ENCODE peak calls at places on chromosome 1, in four cellular contexts. A is SK-N-SH, M is HCT116, R is HepG2. L is an unnamed sample.

GRCh38 chr1:17952506-17952905 is 155.1 kb upstream of the IGSF21 start:
- DNase-seq in R (no peak), A (no peak), M (no peak), L (no peak)

GRCh38 chr1:68608289-68608688 is 111.4 kb upstream of the DEPDC1 start:
- DNase-seq in M (no peak), R (no peak), A (no peak), L (no peak)

GRCh38 chr1:54156986-54157385 is 4.2 kb upstream of the CDCP2 start:
- DNase-seq in M (no peak), R (no peak), A (no peak), L (no peak)

GRCh38 chr1:213122514-213122929 is 71.5 kb downstream of the RPS6KC1 start:
- DNase-seq in R (peak; percentile 48), M (peak; percentile 55), A (peak; percentile 5), L (peak; percentile 33)

GRCh38 chr1:22889213-22889827 is 83.3 kb downstream of the LACTBL1 start:
- DNase-seq in R (peak; percentile 34), A (peak; percentile 75), M (peak; percentile 28), L (peak; percentile 54)

GRCh38 chr1:222095606-222096475 is 354.0 kb upstream of the DUSP10 start:
- DNase-seq in R (peak; percentile 7), A (peak; percentile 47), M (peak; percentile 31), L (peak; percentile 64)

GRCh38 chr1:59845091-59845490 is 30.3 kb downstream of the HOOK1 start:
- DNase-seq in R (no peak), M (no peak), A (no peak), L (no peak)

GRCh38 chr1:177346960-177347359 is 176.2 kb downstream of the BRINP2 start:
- DNase-seq in A (no peak), M (no peak), R (peak; percentile 9), L (no peak)

GRCh38 chr1:190178827-190179226 is 298.8 kb downstream of the BRINP3 start:
- DNase-seq in R (no peak), A (no peak), M (no peak), L (no peak)

GRCh38 chr1:109185990-109186703 is 27.6 kb upstream of the SARS1 start:
- DNase-seq in M (no peak), A (no peak), R (no peak), L (peak; percentile 71)

GRCh38 chr1:41122851-41123518 is 101.5 kb upstream of the SLFNL1 start:
- DNase-seq in M (peak; percentile 61), A (peak; percentile 20), R (peak; percentile 86), L (peak; percentile 44)

GRCh38 chr1:171868217-171868616 is 26.9 kb downstream of the DNM3 start:
- DNase-seq in M (no peak), R (no peak), A (no peak), L (no peak)

GRCh38 chr1:116785006-116785405 is 30.8 kb downstream of the CD2 start:
- DNase-seq in A (no peak), M (no peak), R (no peak), L (no peak)

GRCh38 chr1:8311068-8311718 is 6.7 kb upstream of the SLC45A1 start:
- DNase-seq in R (no peak), A (no peak), M (no peak), L (no peak)

GRCh38 chr1:115837386-115837761 is 3.6 kb downstream of the NHLH2 start:
- DNase-seq in R (no peak), M (no peak), A (no peak), L (no peak)

GRCh38 chr1:18618546-18619466 is 11.8 kb upstream of the PAX7 start:
- DNase-seq in M (peak; percentile 38), R (peak; percentile 10), A (no peak), L (no peak)

GRCh38 chr1:172663726-172664125 is 4.8 kb downstream of the FASLG start:
- DNase-seq in M (no peak), R (no peak), A (no peak), L (peak; percentile 28)

GRCh38 chr1:48235652-48236051 is 13.1 kb downstream of the SLC5A9 start:
- DNase-seq in A (no peak), R (no peak), M (no peak), L (no peak)

GRCh38 chr1:232844791-232845190 is 39.6 kb downstream of the MAP10 start:
- DNase-seq in M (no peak), A (no peak), R (no peak), L (no peak)

GRCh38 chr1:203046984-203047630 is 20.8 kb downstream of the PPFIA4 start:
- DNase-seq in A (no peak), M (no peak), R (no peak), L (peak; percentile 23)

GRCh38 chr1:205582471-205583291 is 49.1 kb downstream of the ELK4 start:
- DNase-seq in M (no peak), R (no peak), A (peak; percentile 78), L (no peak)

GRCh38 chr1:71780681-71781080 is 501.7 kb downstream of the NEGR1 start:
- DNase-seq in M (no peak), A (no peak), R (no peak), L (no peak)

GRCh38 chr1:210446479-210446878 is 117.8 kb downstream of the HHAT start:
- DNase-seq in R (no peak), M (no peak), A (no peak), L (no peak)

GRCh38 chr1:155976062-155976912 is 2.1 kb downstream of the ARHGEF2 start:
- DNase-seq in R (no peak), M (no peak), A (peak; percentile 61), L (peak; percentile 85)

GRCh38 chr1:7085521-7085920 is 300.3 kb downstream of the CAMTA1 start:
- DNase-seq in A (no peak), R (no peak), M (no peak), L (no peak)

GRCh38 chr1:37817481-37817880 is 9.5 kb upstream of the YRDC start:
- DNase-seq in A (no peak), R (no peak), M (no peak), L (peak; percentile 15)

GRCh38 chr1:163692266-163692665 is 370.5 kb downstream of the NUF2 start:
- DNase-seq in A (no peak), M (no peak), R (no peak), L (no peak)

GRCh38 chr1:116572771-116573170 is 1.9 kb upstream of the CD58 start:
- DNase-seq in R (no peak), M (no peak), A (no peak), L (no peak)

GRCh38 chr1:226722240-226722900 is 16.7 kb downstream of the ITPKB start:
- DNase-seq in M (no peak), R (no peak), A (no peak), L (no peak)

GRCh38 chr1:54220004-54220811 is 20.2 kb downstream of the MRPL37 start:
- DNase-seq in M (no peak), A (no peak), R (peak; percentile 13), L (no peak)

GRCh38 chr1:22796642-22797041 is 86.0 kb downstream of the EPHB2 start:
- DNase-seq in R (no peak), A (no peak), M (no peak), L (no peak)

GRCh38 chr1:145720556-145720877 is 1.2 kb downstream of the CD160 start:
- DNase-seq in A (no peak), M (peak; percentile 32), R (no peak), L (no peak)

GRCh38 chr1:204624631-204625216 is 60.8 kb downstream of the LRRN2 start:
- DNase-seq in R (no peak), A (peak; percentile 44), M (no peak), L (peak; percentile 47)

GRCh38 chr1:178093150-178093957 is 550 bp upstream of the RASAL2 start:
- DNase-seq in R (peak; percentile 90), M (peak; percentile 90), A (peak; percentile 94), L (peak; percentile 96)

GRCh38 chr1:217090073-217090911 is 367.1 kb upstream of the ESRRG start:
- DNase-seq in R (no peak), A (peak; percentile 51), M (no peak), L (no peak)

GRCh38 chr1:33220701-33221384 is 35.4 kb upstream of the ZNF362 start:
- DNase-seq in M (peak; percentile 28), R (no peak), A (no peak), L (no peak)

GRCh38 chr1:90989990-90990389 is 31.8 kb downstream of the ZNF644 start:
- DNase-seq in M (no peak), A (no peak), R (no peak), L (no peak)

GRCh38 chr1:154911691-154912550 is 24.6 kb downstream of the PMVK start:
- DNase-seq in R (no peak), A (no peak), M (no peak), L (no peak)

GRCh38 chr1:57088689-57089088 is 122.9 kb upstream of the C8B start:
- DNase-seq in R (no peak), A (no peak), M (no peak), L (no peak)

GRCh38 chr1:199909137-199909536 is 118.4 kb upstream of the NR5A2 start:
- DNase-seq in M (no peak), R (no peak), A (no peak), L (no peak)

DNA sequence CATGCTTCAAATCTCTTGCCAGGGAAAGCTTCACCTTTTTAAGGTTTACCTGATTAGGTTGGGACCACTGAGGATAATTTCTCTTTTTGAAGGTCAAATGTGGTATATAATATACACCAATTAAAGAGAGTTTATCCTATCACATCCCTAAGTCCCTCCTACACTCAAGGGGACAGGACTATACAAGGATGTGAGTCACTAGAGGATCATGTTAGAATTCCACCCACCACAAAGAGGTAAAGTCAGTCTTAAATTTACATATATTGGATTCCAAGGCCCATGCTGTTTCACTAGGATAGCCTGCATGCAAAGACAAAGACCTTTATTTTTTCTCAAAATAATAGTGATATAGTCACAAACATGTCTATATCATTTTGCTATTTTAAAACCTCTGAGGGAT is 164.4 kb downstream of the GIPC2 start:
- DNase-seq in M (no peak), A (no peak), R (no peak), L (no peak)
- TF ChIP-seq ELF1 in M (no peak), A (no peak), R (no peak), L (no peak)

DNA sequence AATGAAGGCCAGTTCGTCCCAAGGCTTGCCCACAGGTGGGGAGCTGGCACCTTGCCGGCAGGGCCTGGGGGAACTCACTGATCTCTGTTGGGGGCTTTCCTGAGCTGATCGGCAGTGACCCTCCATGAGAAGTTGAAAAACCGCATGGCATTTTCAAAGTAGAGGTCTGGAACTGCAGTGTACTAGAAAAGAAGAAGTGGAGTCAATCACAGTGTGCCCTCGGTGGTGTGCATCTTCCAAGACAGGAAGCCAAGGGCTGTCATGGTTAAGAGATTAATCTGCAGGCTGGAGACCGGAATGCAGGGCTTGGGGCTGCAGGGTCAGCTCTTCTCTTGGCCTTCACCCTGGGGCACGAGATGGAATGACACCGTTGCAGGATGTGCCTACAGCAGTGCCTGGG is 56.8 kb downstream of the ECE1 start:
- DNase-seq in A (no peak), R (no peak), M (no peak), L (no peak)
- TF ChIP-seq ELF1 in A (no peak), R (no peak), M (no peak), L (no peak)

GRCh38 chr1:183471748-183472487 is 381 bp upstream of the SMG7 start:
- DNase-seq in M (peak; percentile 95), R (peak; percentile 96), A (peak; percentile 96), L (peak; percentile 94)

GRCh38 chr1:183470147-183470960 is 1.9 kb upstream of the SMG7 start:
- DNase-seq in R (peak; percentile 84), A (peak; percentile 72), M (peak; percentile 63), L (peak; percentile 84)

GRCh38 chr1:183473286-183473536 is 912 bp downstream of the SMG7 start:
- DNase-seq in R (no peak), M (no peak), A (no peak), L (no peak)

GRCh38 chr1:183470961-183471747 is 1.1 kb upstream of the SMG7 start:
- DNase-seq in M (peak; percentile 68), R (peak; percentile 58), A (peak; percentile 74), L (peak; percentile 77)

GRCh38 chr1:183472488-183473285 is at the start of gene SMG7:
- DNase-seq in A (no peak), R (no peak), M (no peak), L (peak; percentile 58)
- TF ChIP-seq ELF1 in A (no peak), R (no peak), M (no peak), L (no peak)

GRCh38 chr1:175116903-175117302 is 49.3 kb downstream of the TNN start:
- DNase-seq in A (no peak), R (no peak), M (no peak), L (no peak)
- TF ChIP-seq ELF1 in A (no peak), R (no peak), M (no peak), L (no peak)

L was measured in K562.